ENCODE peak calls at places on chromosomes 4 and X, in four cellular contexts. N is fibroblast of lung, B is hepatocyte, C is A673. R is an unnamed sample.

GRCh38 chr4:72377491-72378194 is 191.4 kb downstream of the ADAMTS3 start:
- DNase-seq in N (no peak), B (no peak), C (no peak), R (no peak)

GRCh38 chr4:74415602-74416300 is 29.2 kb upstream of the AREG start:
- DNase-seq in N (no peak), B (no peak), C (no peak), R (no peak)

GRCh38 chr4:3318561-3319021 is 25.8 kb downstream of the RGS12 start:
- DNase-seq in N (no peak), B (no peak), C (peak), R (no peak)

GRCh38 chr4:147768113-147768512 is 36.2 kb downstream of the ARHGAP10 start:
- DNase-seq in N (peak), B (peak), C (peak), R (peak)

GRCh38 chr4:95531141-95531540 is 17.6 kb downstream of the UNC5C start:
- DNase-seq in N (no peak), B (no peak), C (no peak), R (no peak)

GRCh38 chrX:45697591-45697990 is 496.9 kb upstream of the DIPK2B start:
- DNase-seq in N (peak), B (no peak), C (peak), R (peak)

GRCh38 chrX:136310411-136310810 is 9.6 kb downstream of the ADGRG4 start:
- DNase-seq in N (no peak), B (no peak), C (peak), R (peak)

GRCh38 chrX:97524997-97525396 is 641.3 kb downstream of the RPA4 start:
- DNase-seq in N (no peak), B (no peak), C (no peak), R (peak)

GRCh38 chrX:63922221-63922620 is 137.2 kb upstream of the ARHGEF9 start:
- DNase-seq in N (peak), B (no peak), C (no peak), R (peak)

GRCh38 chr4:99847362-99847976 is 30.8 kb downstream of the DAPP1 start:
- DNase-seq in N (no peak), B (no peak), C (no peak), R (no peak)

GRCh38 chr4:106329027-106329618 is 12.8 kb downstream of the AIMP1 start:
- DNase-seq in N (peak), B (peak), C (peak), R (peak)

GRCh38 chr4:160983035-160983434 is 1180.8 kb downstream of the FSTL5 start:
- DNase-seq in N (no peak), B (no peak), C (no peak), R (no peak)

GRCh38 chrX:23332888-23333821 is 1.5 kb upstream of the PTCHD1 start:
- DNase-seq in N (no peak), B (peak), C (no peak), R (no peak)
- TF ChIP-seq EZH2 in N (peak), B (no peak), C (no peak), R (no peak)

DNA sequence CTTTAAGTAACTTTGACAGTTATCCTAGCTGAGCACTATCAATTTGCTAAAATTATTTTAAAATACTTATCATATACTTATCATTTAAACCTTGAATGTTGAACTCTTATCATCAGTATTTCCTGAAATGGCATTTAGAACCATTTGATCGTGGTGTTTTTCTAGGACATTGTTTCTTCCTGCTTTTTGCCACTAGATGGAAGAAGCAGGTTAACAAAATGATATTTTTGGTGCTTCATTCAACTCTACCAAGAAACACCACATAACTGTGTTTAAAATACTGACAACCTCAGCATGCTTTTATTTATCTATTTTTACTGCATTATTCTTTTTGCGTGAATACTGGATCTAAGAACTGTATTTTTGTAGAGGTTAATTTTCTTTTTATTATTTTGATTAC is 44.6 kb downstream of the C4orf33 start:
- DNase-seq in N (peak), B (no peak), C (no peak), R (peak)
- TF ChIP-seq CTCF in N (no peak), B (peak), C (no peak), R (peak)

GRCh38 chr4:153788419-153789276 is at the start of gene SFRP2:
- DNase-seq in N (no peak), B (no peak), C (peak), R (no peak)
- TF ChIP-seq EZH2 in N (peak), B (peak), C (no peak), R (no peak)

GRCh38 chr4:40629401-40630334 is at the start of gene RBM47:
- DNase-seq in N (peak), B (peak), C (peak), R (peak)
- TF ChIP-seq CTCF in N (peak), B (peak), C (peak), R (no peak)

GRCh38 chr4:185019451-185020292 is 1.4 kb downstream of the HELT start:
- DNase-seq in N (no peak), B (no peak), C (no peak), R (no peak)
- TF ChIP-seq EZH2 in N (no peak), B (no peak), C (peak), R (no peak)

GRCh38 chr4:32136081-32136787 is 1416.1 kb downstream of the PCDH7 start:
- DNase-seq in N (no peak), B (no peak), C (no peak), R (peak)
- TF ChIP-seq CTCF in N (no peak), B (no peak), C (peak), R (no peak)

GRCh38 chrX:645024-645376 is 14.4 kb downstream of the SHOX start:
- DNase-seq in N (no peak), B (peak), C (no peak), R (no peak)
- TF ChIP-seq EZH2 in N (no peak), B (no peak), C (no peak), R (no peak)

GRCh38 chr4:152460488-152460887 is 75.4 kb downstream of the FBXW7 start:
- DNase-seq in N (peak), B (peak), C (peak), R (peak)
- TF ChIP-seq CTCF in N (peak), B (peak), C (peak), R (peak)